ENCODE peak calls at places on chromosomes 13 and 19, in nine cellular contexts. X, K, M, G, Z, P, H, E and O are unnamed samples.

GRCh38 chr19:29497686-29498436 is 27.9 kb upstream of the VSTM2B start:
- DNase-seq in H (no peak), M (peak), X (no peak), K (no peak), P (no peak), Z (no peak), E (no peak), G (peak), O (no peak)

GRCh38 chr13:74061939-74062595 is 72.1 kb downstream of the KLF12 start:
- DNase-seq in M (no peak), G (no peak), Z (no peak), K (no peak), P (no peak), E (no peak), H (no peak), X (peak), O (peak)

GRCh38 chr13:39451301-39451700 is 151.7 kb downstream of the LHFPL6 start:
- DNase-seq in E (no peak), P (no peak), H (no peak), M (no peak), Z (no peak), K (no peak), G (no peak), X (peak), O (peak)

GRCh38 chr19:31430381-31430780 is 81.1 kb upstream of the TSHZ3 start:
- DNase-seq in X (no peak), Z (no peak), G (no peak), P (no peak), K (no peak), E (no peak), M (no peak), H (no peak), O (no peak)

GRCh38 chr13:102680842-102681725 is 13.8 kb downstream of the METTL21C start:
- DNase-seq in E (no peak), X (peak), G (no peak), M (no peak), K (no peak), Z (no peak), H (no peak), P (no peak), O (no peak)

GRCh38 chr19:11018179-11018578 is 57.3 kb downstream of the SMARCA4 start:
- DNase-seq in K (no peak), X (no peak), E (no peak), M (no peak), H (no peak), G (no peak), Z (no peak), P (peak), O (no peak)

GRCh38 chr13:46575843-46576242 is 22.9 kb downstream of the LRCH1 start:
- DNase-seq in E (no peak), H (no peak), K (peak), Z (no peak), X (peak), G (no peak), P (no peak), M (no peak), O (peak)

GRCh38 chr19:33463194-33463593 is 58.4 kb downstream of the PEPD start:
- DNase-seq in X (peak), H (no peak), M (no peak), Z (no peak), E (no peak), K (no peak), G (no peak), P (no peak), O (no peak)

GRCh38 chr13:27053902-27054595 is 117.6 kb downstream of the USP12 start:
- DNase-seq in M (no peak), H (no peak), G (no peak), X (peak), E (no peak), Z (no peak), K (no peak), P (no peak), O (no peak)

GRCh38 chr19:47351545-47351944 is 2.4 kb downstream of the DHX34 start:
- DNase-seq in E (no peak), X (peak), P (no peak), Z (no peak), H (no peak), M (no peak), G (no peak), K (no peak), O (no peak)

GRCh38 chr13:113078895-113079720 is 26.5 kb upstream of the F7 start:
- DNase-seq in E (no peak), P (no peak), X (no peak), K (peak), M (no peak), Z (no peak), G (peak), H (no peak), O (no peak)

GRCh38 chr19:48608798-48609263 is 2.3 kb downstream of the SPACA4 start:
- DNase-seq in M (peak), P (peak), K (no peak), G (no peak), H (no peak), Z (no peak), E (peak), X (no peak), O (no peak)

GRCh38 chr13:32267836-32268439 is 47.2 kb downstream of the ZAR1L start:
- DNase-seq in Z (no peak), P (peak), M (no peak), G (no peak), X (no peak), K (no peak), H (no peak), E (peak), O (no peak)

GRCh38 chr13:42660367-42660965 is 86.5 kb downstream of the TNFSF11 start:
- DNase-seq in H (no peak), X (peak), G (no peak), M (no peak), E (no peak), P (no peak), Z (no peak), K (no peak), O (no peak)

GRCh38 chr13:40345149-40345514 is 321.3 kb downstream of the FOXO1 start:
- DNase-seq in K (no peak), E (no peak), X (no peak), G (no peak), H (no peak), M (no peak), P (no peak), Z (peak), O (no peak)

GRCh38 chr19:4711211-4711610 is 12.4 kb downstream of the DPP9 start:
- DNase-seq in H (no peak), G (no peak), E (no peak), P (no peak), M (no peak), K (no peak), Z (no peak), X (no peak), O (no peak)

GRCh38 chr19:4712771-4713170 is 10.9 kb downstream of the DPP9 start:
- DNase-seq in Z (no peak), E (no peak), X (no peak), K (no peak), P (no peak), H (no peak), G (no peak), M (no peak), O (no peak)

GRCh38 chr19:4715529-4716221 is 8.0 kb downstream of the DPP9 start:
- DNase-seq in H (no peak), X (no peak), Z (no peak), E (no peak), M (no peak), K (peak), G (no peak), P (no peak), O (peak)

GRCh38 chr19:4714016-4714415 is 9.6 kb downstream of the DPP9 start:
- DNase-seq in G (no peak), Z (no peak), P (no peak), K (no peak), E (no peak), M (no peak), X (no peak), H (no peak), O (no peak)

DNA sequence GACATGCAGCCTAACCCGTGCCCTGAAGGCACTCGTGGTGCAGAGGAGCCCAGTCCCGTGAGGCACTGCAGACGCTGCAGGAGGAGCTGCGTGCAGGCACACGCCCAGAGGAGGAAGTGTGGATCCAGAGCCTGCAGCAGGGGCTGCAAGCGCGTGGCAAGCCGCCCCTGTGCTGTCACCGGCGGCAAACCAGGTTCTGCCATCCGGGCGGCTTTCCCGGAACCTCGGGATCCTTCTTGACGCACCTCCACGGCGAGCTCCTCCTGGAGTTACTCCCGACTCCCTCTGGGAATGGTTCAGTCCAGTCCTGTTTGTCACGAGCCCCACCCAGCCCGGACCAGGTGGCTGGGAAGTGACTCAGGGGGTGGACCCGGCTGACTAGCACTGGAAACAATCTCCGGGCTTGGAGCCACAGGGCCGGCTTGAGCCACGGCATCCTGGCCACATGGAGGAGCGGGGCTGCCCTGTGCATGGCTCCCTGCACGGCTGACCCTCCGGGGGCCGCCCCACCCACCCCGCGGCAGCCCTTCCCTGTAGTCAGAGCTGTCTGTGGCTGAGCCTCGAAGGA is 10.2 kb downstream of the DPP9 start:
- DNase-seq in Z (peak), K (peak), H (no peak), P (peak), G (peak), M (no peak), X (peak), E (no peak), O (peak)
- TF ChIP-seq POLR2A in Z (no peak), K (no peak), H (no peak), P (no peak), G (no peak), M (no peak), X (no peak), E (no peak), O (no peak)

DNA sequence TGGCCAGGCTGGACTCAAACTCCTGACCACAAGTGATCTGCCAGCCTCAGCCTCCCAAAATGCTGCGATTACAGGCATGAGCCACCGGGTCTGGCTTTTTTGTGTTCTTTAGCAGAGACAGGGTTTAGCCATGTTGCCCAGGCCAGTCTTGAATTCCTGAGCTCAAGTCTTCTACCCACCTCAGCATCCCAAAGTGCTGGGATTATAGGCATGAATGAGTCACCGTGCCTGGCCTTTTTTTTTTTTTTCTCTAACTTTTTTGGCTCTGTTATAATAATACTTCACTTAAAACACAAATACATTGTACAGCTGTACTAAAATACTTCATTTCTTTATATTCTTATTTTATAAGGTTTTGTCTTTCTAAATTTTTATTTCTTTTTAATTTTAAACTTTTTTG is 599.5 kb upstream of the PCDH9 start:
- DNase-seq in P (no peak), X (no peak), M (no peak), G (no peak), H (no peak), Z (no peak), E (no peak), K (no peak), O (no peak)
- H3K27ac ChIP-seq in P (no peak), X (no peak), M (no peak), G (no peak), H (no peak), Z (no peak), E (no peak), K (no peak), O (no peak)

DNA sequence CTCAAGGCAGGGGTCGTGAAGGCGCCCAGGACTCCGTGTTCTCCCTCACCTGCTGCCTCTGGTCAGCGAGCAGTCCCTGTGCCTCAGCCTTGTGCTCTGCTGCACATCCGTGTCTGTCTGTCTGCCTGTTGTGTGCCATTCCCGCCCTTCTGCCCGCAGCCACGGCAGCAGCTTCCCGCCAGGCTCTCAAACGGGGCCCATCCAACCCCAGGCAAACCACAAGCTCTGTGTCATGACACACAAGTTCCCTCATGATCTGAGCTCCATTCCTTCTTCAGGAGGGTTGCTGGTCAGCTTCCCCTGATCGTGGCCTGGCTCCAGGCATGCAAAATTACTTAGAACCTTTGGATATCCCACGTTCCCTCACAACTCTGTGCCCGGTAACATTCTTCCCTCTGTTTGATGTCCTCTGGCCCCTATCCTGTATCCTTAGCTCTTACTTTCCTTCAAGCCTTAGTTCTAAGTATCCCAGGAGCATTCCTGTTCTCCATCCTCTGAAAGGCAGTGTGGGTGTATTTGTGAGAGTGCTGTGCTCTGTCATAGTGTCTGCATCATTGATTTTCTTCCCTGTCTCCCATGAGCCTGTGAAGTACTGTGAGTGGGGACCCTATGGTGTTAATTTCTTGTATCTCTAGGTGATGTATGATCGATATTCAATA is 3.2 kb downstream of the GPR183 start:
- DNase-seq in X (no peak), H (no peak), E (no peak), M (no peak), K (peak), G (no peak), P (no peak), Z (no peak), O (no peak)
- TF ChIP-seq POLR2A in X (no peak), H (peak), E (no peak), M (no peak), K (no peak), G (no peak), P (no peak), Z (no peak), O (no peak)

GRCh38 chr13:34035676-34036325 is 217.9 kb downstream of the RFC3 start:
- DNase-seq in X (no peak), Z (no peak), M (no peak), G (no peak), E (no peak), P (no peak), H (no peak), K (no peak), O (no peak)

GRCh38 chr13:34035178-34035577 is 217.2 kb downstream of the RFC3 start:
- DNase-seq in Z (no peak), G (no peak), X (no peak), P (no peak), H (no peak), K (no peak), M (no peak), E (no peak), O (no peak)

GRCh38 chr13:34039678-34040077 is 221.7 kb downstream of the RFC3 start:
- DNase-seq in E (no peak), H (no peak), G (no peak), X (no peak), Z (no peak), P (no peak), K (no peak), M (no peak), O (no peak)

GRCh38 chr13:34038326-34039068 is 220.5 kb downstream of the RFC3 start:
- DNase-seq in P (no peak), X (no peak), H (no peak), G (no peak), M (no peak), K (no peak), Z (no peak), E (no peak), O (no peak)

GRCh38 chr13:34037636-34038325 is 219.8 kb downstream of the RFC3 start:
- DNase-seq in G (no peak), X (no peak), K (no peak), Z (no peak), E (no peak), P (no peak), M (no peak), H (no peak), O (no peak)
- H3K27ac ChIP-seq in G (no peak), X (no peak), K (no peak), Z (no peak), E (no peak), P (no peak), M (no peak), H (no peak), O (no peak)

GRCh38 chr13:49936085-49936942 is at the start of gene SPRYD7:
- DNase-seq in H (peak), Z (peak), P (peak), G (peak), M (peak), E (peak), X (peak), K (peak), O (peak)
- TF ChIP-seq POLR2A in H (peak), Z (no peak), P (peak), G (no peak), M (peak), E (peak), X (peak), K (peak), O (peak)

GRCh38 chr13:33997574-33997973 is 179.6 kb downstream of the RFC3 start:
- DNase-seq in G (no peak), K (no peak), P (no peak), H (no peak), X (no peak), E (no peak), M (no peak), Z (no peak), O (no peak)

GRCh38 chr13:33999830-34000605 is 182.1 kb downstream of the RFC3 start:
- DNase-seq in Z (no peak), E (no peak), K (no peak), P (no peak), X (no peak), G (no peak), H (no peak), M (no peak), O (no peak)

GRCh38 chr13:33992891-33993336 is 175.0 kb downstream of the RFC3 start:
- DNase-seq in X (no peak), K (no peak), M (no peak), Z (no peak), H (no peak), E (no peak), G (no peak), P (no peak), O (no peak)

GRCh38 chr13:33994826-33995502 is 177.0 kb downstream of the RFC3 start:
- DNase-seq in K (no peak), H (no peak), M (no peak), Z (no peak), X (no peak), P (no peak), E (no peak), G (no peak), O (no peak)

DNA sequence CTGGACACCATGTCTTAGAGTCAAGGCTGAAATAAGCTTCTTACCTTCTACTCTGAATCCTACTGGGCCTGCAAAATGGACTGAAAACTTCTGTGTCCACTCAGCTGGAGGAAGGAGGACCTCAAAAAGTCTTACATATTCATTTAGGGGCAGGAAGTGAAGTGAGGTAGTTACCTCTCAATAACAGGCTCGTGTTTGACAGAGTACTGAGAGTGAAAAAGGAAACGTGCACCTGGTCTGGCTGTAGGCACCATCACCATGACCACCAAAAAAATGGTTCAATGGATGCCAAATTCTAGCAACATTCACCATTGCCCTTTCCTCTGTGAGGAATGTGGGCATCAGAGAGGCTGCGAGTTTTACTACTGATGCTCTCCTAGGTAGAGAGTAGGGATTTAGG is 176.2 kb downstream of the RFC3 start:
- DNase-seq in H (no peak), E (no peak), X (no peak), P (no peak), K (no peak), M (no peak), G (no peak), Z (no peak), O (no peak)
- H3K27ac ChIP-seq in H (no peak), E (no peak), X (no peak), P (no peak), K (no peak), M (no peak), G (no peak), Z (no peak), O (no peak)

DNA sequence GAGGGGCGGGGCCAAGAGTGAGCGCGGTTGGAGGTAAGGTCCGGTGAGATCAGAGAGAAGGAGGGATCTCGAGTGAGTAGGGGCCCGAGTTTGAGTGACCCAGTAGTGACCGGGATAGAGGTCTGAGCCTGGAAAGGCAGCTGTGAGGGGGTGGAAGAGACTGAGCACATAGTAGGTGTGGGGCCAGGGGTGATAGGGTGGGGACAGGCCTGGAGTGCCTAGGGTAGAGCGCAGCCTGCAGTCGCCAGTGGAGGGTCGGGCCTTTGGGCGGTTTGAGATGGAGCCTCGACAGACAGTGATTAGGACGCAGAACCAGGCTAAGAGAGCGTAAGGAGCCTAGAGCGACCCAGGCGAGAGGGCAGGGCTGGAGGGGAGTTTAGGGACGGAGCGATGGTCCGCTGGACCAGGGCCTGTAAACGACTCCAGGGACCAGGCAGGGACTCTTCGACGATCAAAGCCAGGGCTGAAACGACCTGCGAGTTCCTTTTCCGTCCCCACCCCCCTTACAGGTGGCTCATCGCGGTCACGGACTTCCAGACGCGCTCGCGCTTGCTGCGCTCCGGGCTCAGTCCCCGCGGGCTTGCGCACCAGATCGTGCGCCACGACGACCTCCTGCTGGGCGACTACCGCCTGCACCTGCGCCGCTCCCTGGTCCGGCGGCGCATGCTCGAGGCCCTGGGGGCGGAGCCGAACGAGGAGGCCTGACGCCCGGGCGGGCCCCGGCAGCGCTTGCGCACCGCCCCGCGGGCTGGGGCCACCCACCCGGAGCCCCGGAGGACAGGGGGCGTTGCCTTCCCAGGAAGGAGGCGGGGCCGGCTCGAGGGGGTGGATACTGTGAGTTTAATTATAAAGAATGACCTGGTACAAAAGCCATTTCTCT is 9.4 kb downstream of the C19orf81 start:
- DNase-seq in E (peak), Z (no peak), P (no peak), H (no peak), G (no peak), X (peak), K (peak), M (peak), O (peak)
- TF ChIP-seq POLR2A in E (peak), Z (no peak), P (no peak), H (peak), G (no peak), X (no peak), K (no peak), M (no peak), O (peak)